ENCODE peak calls at places on chromosomes 13 and 19, in six cellular contexts. X, D, S, I, R and F are unnamed samples.
A peak's percentile ranks its signal among the peaks of the same experiment; 100 is the strongest.

GRCh38 chr19:52227196-52227940 is 37.5 kb downstream of the PPP2R1A start:
- DNase-seq in R (no peak), X (no peak), D (no peak), S (no peak), I (no peak), F (no peak)

GRCh38 chr13:113152894-113153809 is 5.3 kb upstream of the PROZ start:
- DNase-seq in S (no peak), D (no peak), R (peak; percentile 57), I (no peak), X (no peak), F (no peak)

GRCh38 chr19:50933640-50934039 is 19.2 kb downstream of the KLK5 start:
- DNase-seq in I (no peak), R (no peak), D (no peak), S (peak; percentile 12), X (no peak), F (no peak)

GRCh38 chr19:7933828-7934725 is 8.1 kb upstream of the CTXN1 start:
- DNase-seq in X (no peak), I (no peak), D (no peak), R (no peak), S (no peak), F (no peak)

GRCh38 chr19:7497292-7497691 is 8.5 kb upstream of the PEX11G start:
- DNase-seq in D (no peak), I (no peak), R (no peak), X (no peak), S (no peak), F (peak; percentile 39)

GRCh38 chr19:55333870-55334269 is 5.8 kb upstream of the KMT5C start:
- DNase-seq in I (no peak), X (no peak), D (no peak), S (no peak), R (no peak), F (no peak)

GRCh38 chr19:42092350-42092749 is 16.4 kb downstream of the ZNF574 start:
- DNase-seq in S (no peak), D (peak; percentile 43), X (no peak), I (no peak), R (peak; percentile 45), F (no peak)

GRCh38 chr19:54102421-54103169 is at the start of gene NDUFA3:
- DNase-seq in D (peak; percentile 98), S (peak; percentile 98), X (peak; percentile 98), R (peak; percentile 100), I (peak; percentile 91), F (peak; percentile 100)

GRCh38 chr13:48253849-48254248 is 20.8 kb downstream of the ITM2B start:
- DNase-seq in X (no peak), R (no peak), S (no peak), I (no peak), D (no peak), F (no peak)

GRCh38 chr13:80131204-80131603 is 209.7 kb downstream of the SPRY2 start:
- DNase-seq in X (no peak), S (no peak), D (peak; percentile 60), I (no peak), R (peak; percentile 72), F (no peak)

GRCh38 chr19:31504221-31504620 is 155.0 kb upstream of the TSHZ3 start:
- DNase-seq in D (no peak), I (no peak), X (no peak), R (no peak), S (no peak), F (no peak)

GRCh38 chr19:1566392-1567115 is 1.6 kb downstream of the MEX3D start:
- DNase-seq in X (no peak), I (peak; percentile 19), S (peak; percentile 65), D (peak; percentile 67), R (peak; percentile 96), F (no peak)

GRCh38 chr19:7004313-7004931 is 16.8 kb downstream of the MBD3L2B start:
- DNase-seq in X (no peak), S (no peak), D (no peak), R (peak; percentile 34), I (peak; percentile 7), F (no peak)